ENCODE peak calls at places on chromosome 1, in ten cellular contexts. One of them, this sample, is unnamed.

GRCh38 chr1:24870551-24871195 is 59.4 kb downstream of the RUNX3 start:
- DNase-seq in AG08396: no peak
- DNase-seq in stimulated activated CD8-positive, alpha-beta memory T cell treated with anti-CD3 and anti-CD28 coated beads, Interleukin-2, amount 100 ng/mL, for 1 hour: no peak
- DNase-seq in globus pallidus: no peak
- DNase-seq in activated CD8-positive, alpha-beta memory T cell treated with anti-CD3 and anti-CD28 coated beads for 24 hours: peak
- DNase-seq in IMR-90: no peak
- DNase-seq in mesenteric fat pad: peak
- DNase-seq in fibroblast of the conjunctiva: no peak
- DNase-seq in hippocampal formation: no peak
- DNase-seq in dorsolateral prefrontal cortex: no peak
- DNase-seq in this sample: no peak

GRCh38 chr1:168295715-168296114 is 15.0 kb downstream of the TBX19 start:
- DNase-seq in dorsolateral prefrontal cortex: no peak
- DNase-seq in globus pallidus: no peak
- DNase-seq in mesenteric fat pad: no peak
- DNase-seq in AG08396: no peak
- DNase-seq in fibroblast of the conjunctiva: no peak
- DNase-seq in IMR-90: no peak
- DNase-seq in stimulated activated CD8-positive, alpha-beta memory T cell treated with anti-CD3 and anti-CD28 coated beads, Interleukin-2, amount 100 ng/mL, for 1 hour: no peak
- DNase-seq in activated CD8-positive, alpha-beta memory T cell treated with anti-CD3 and anti-CD28 coated beads for 24 hours: no peak
- DNase-seq in hippocampal formation: no peak
- DNase-seq in this sample: no peak

GRCh38 chr1:4175566-4176405 is 275.7 kb upstream of the C1orf174 start:
- DNase-seq in IMR-90: no peak
- DNase-seq in dorsolateral prefrontal cortex: no peak
- DNase-seq in fibroblast of the conjunctiva: no peak
- DNase-seq in activated CD8-positive, alpha-beta memory T cell treated with anti-CD3 and anti-CD28 coated beads for 24 hours: peak
- DNase-seq in stimulated activated CD8-positive, alpha-beta memory T cell treated with anti-CD3 and anti-CD28 coated beads, Interleukin-2, amount 100 ng/mL, for 1 hour: no peak
- DNase-seq in hippocampal formation: no peak
- DNase-seq in globus pallidus: no peak
- DNase-seq in AG08396: peak
- DNase-seq in mesenteric fat pad: peak
- DNase-seq in this sample: no peak

GRCh38 chr1:168260393-168260792 is 20.3 kb upstream of the TBX19 start:
- DNase-seq in stimulated activated CD8-positive, alpha-beta memory T cell treated with anti-CD3 and anti-CD28 coated beads, Interleukin-2, amount 100 ng/mL, for 1 hour: no peak
- DNase-seq in mesenteric fat pad: no peak
- DNase-seq in globus pallidus: no peak
- DNase-seq in fibroblast of the conjunctiva: no peak
- DNase-seq in IMR-90: no peak
- DNase-seq in dorsolateral prefrontal cortex: no peak
- DNase-seq in activated CD8-positive, alpha-beta memory T cell treated with anti-CD3 and anti-CD28 coated beads for 24 hours: no peak
- DNase-seq in hippocampal formation: no peak
- DNase-seq in AG08396: no peak
- DNase-seq in this sample: no peak

GRCh38 chr1:165666152-165666551 is 32.2 kb downstream of the ALDH9A1 start:
- DNase-seq in IMR-90: peak
- DNase-seq in stimulated activated CD8-positive, alpha-beta memory T cell treated with anti-CD3 and anti-CD28 coated beads, Interleukin-2, amount 100 ng/mL, for 1 hour: no peak
- DNase-seq in dorsolateral prefrontal cortex: no peak
- DNase-seq in activated CD8-positive, alpha-beta memory T cell treated with anti-CD3 and anti-CD28 coated beads for 24 hours: no peak
- DNase-seq in mesenteric fat pad: no peak
- DNase-seq in globus pallidus: no peak
- DNase-seq in AG08396: no peak
- DNase-seq in fibroblast of the conjunctiva: peak
- DNase-seq in hippocampal formation: no peak
- DNase-seq in this sample: no peak

GRCh38 chr1:219498666-219499065 is 114.2 kb downstream of the ZC3H11B start:
- DNase-seq in stimulated activated CD8-positive, alpha-beta memory T cell treated with anti-CD3 and anti-CD28 coated beads, Interleukin-2, amount 100 ng/mL, for 1 hour: no peak
- DNase-seq in IMR-90: peak
- DNase-seq in mesenteric fat pad: no peak
- DNase-seq in hippocampal formation: no peak
- DNase-seq in dorsolateral prefrontal cortex: no peak
- DNase-seq in globus pallidus: no peak
- DNase-seq in fibroblast of the conjunctiva: peak
- DNase-seq in activated CD8-positive, alpha-beta memory T cell treated with anti-CD3 and anti-CD28 coated beads for 24 hours: no peak
- DNase-seq in AG08396: no peak
- DNase-seq in this sample: no peak

GRCh38 chr1:51956528-51957509 is 33.7 kb downstream of the RAB3B start:
- DNase-seq in stimulated activated CD8-positive, alpha-beta memory T cell treated with anti-CD3 and anti-CD28 coated beads, Interleukin-2, amount 100 ng/mL, for 1 hour: no peak
- DNase-seq in globus pallidus: no peak
- DNase-seq in activated CD8-positive, alpha-beta memory T cell treated with anti-CD3 and anti-CD28 coated beads for 24 hours: no peak
- DNase-seq in IMR-90: peak
- DNase-seq in dorsolateral prefrontal cortex: no peak
- DNase-seq in hippocampal formation: no peak
- DNase-seq in mesenteric fat pad: no peak
- DNase-seq in fibroblast of the conjunctiva: no peak
- DNase-seq in AG08396: no peak
- DNase-seq in this sample: no peak

GRCh38 chr1:155457237-155457636 is 105.4 kb downstream of the ASH1L start:
- DNase-seq in stimulated activated CD8-positive, alpha-beta memory T cell treated with anti-CD3 and anti-CD28 coated beads, Interleukin-2, amount 100 ng/mL, for 1 hour: no peak
- DNase-seq in globus pallidus: no peak
- DNase-seq in fibroblast of the conjunctiva: no peak
- DNase-seq in mesenteric fat pad: no peak
- DNase-seq in activated CD8-positive, alpha-beta memory T cell treated with anti-CD3 and anti-CD28 coated beads for 24 hours: no peak
- DNase-seq in IMR-90: no peak
- DNase-seq in AG08396: no peak
- DNase-seq in dorsolateral prefrontal cortex: no peak
- DNase-seq in hippocampal formation: no peak
- DNase-seq in this sample: no peak

GRCh38 chr1:245235156-245235555 is 80.4 kb downstream of the KIF26B start:
- DNase-seq in fibroblast of the conjunctiva: no peak
- DNase-seq in dorsolateral prefrontal cortex: no peak
- DNase-seq in stimulated activated CD8-positive, alpha-beta memory T cell treated with anti-CD3 and anti-CD28 coated beads, Interleukin-2, amount 100 ng/mL, for 1 hour: no peak
- DNase-seq in globus pallidus: no peak
- DNase-seq in activated CD8-positive, alpha-beta memory T cell treated with anti-CD3 and anti-CD28 coated beads for 24 hours: no peak
- DNase-seq in AG08396: no peak
- DNase-seq in mesenteric fat pad: peak
- DNase-seq in IMR-90: no peak
- DNase-seq in hippocampal formation: no peak
- DNase-seq in this sample: no peak

GRCh38 chr1:51535006-51535592 is 16.0 kb upstream of the EPS15 start:
- DNase-seq in IMR-90: peak
- DNase-seq in mesenteric fat pad: no peak
- DNase-seq in activated CD8-positive, alpha-beta memory T cell treated with anti-CD3 and anti-CD28 coated beads for 24 hours: peak
- DNase-seq in AG08396: peak
- DNase-seq in dorsolateral prefrontal cortex: peak
- DNase-seq in hippocampal formation: peak
- DNase-seq in stimulated activated CD8-positive, alpha-beta memory T cell treated with anti-CD3 and anti-CD28 coated beads, Interleukin-2, amount 100 ng/mL, for 1 hour: peak
- DNase-seq in globus pallidus: peak
- DNase-seq in fibroblast of the conjunctiva: peak
- DNase-seq in this sample: peak

GRCh38 chr1:62906428-62906886 is 122.5 kb downstream of the ATG4C start:
- DNase-seq in hippocampal formation: no peak
- DNase-seq in activated CD8-positive, alpha-beta memory T cell treated with anti-CD3 and anti-CD28 coated beads for 24 hours: no peak
- DNase-seq in fibroblast of the conjunctiva: no peak
- DNase-seq in dorsolateral prefrontal cortex: no peak
- DNase-seq in AG08396: peak
- DNase-seq in stimulated activated CD8-positive, alpha-beta memory T cell treated with anti-CD3 and anti-CD28 coated beads, Interleukin-2, amount 100 ng/mL, for 1 hour: no peak
- DNase-seq in mesenteric fat pad: no peak
- DNase-seq in globus pallidus: no peak
- DNase-seq in IMR-90: peak
- DNase-seq in this sample: no peak

GRCh38 chr1:109281680-109282496 is 1.1 kb downstream of the PSRC1 start:
- DNase-seq in dorsolateral prefrontal cortex: peak
- DNase-seq in activated CD8-positive, alpha-beta memory T cell treated with anti-CD3 and anti-CD28 coated beads for 24 hours: no peak
- DNase-seq in stimulated activated CD8-positive, alpha-beta memory T cell treated with anti-CD3 and anti-CD28 coated beads, Interleukin-2, amount 100 ng/mL, for 1 hour: no peak
- DNase-seq in mesenteric fat pad: no peak
- DNase-seq in fibroblast of the conjunctiva: no peak
- DNase-seq in IMR-90: no peak
- DNase-seq in globus pallidus: no peak
- DNase-seq in AG08396: peak
- DNase-seq in hippocampal formation: no peak
- DNase-seq in this sample: peak

GRCh38 chr1:170114916-170115315 is 30.8 kb upstream of the NTMT2 start:
- DNase-seq in IMR-90: peak
- DNase-seq in fibroblast of the conjunctiva: peak
- DNase-seq in activated CD8-positive, alpha-beta memory T cell treated with anti-CD3 and anti-CD28 coated beads for 24 hours: no peak
- DNase-seq in globus pallidus: no peak
- DNase-seq in dorsolateral prefrontal cortex: no peak
- DNase-seq in stimulated activated CD8-positive, alpha-beta memory T cell treated with anti-CD3 and anti-CD28 coated beads, Interleukin-2, amount 100 ng/mL, for 1 hour: no peak
- DNase-seq in hippocampal formation: no peak
- DNase-seq in AG08396: peak
- DNase-seq in mesenteric fat pad: no peak
- DNase-seq in this sample: no peak

GRCh38 chr1:14421295-14421976 is 177.0 kb upstream of the KAZN start:
- DNase-seq in mesenteric fat pad: no peak
- DNase-seq in activated CD8-positive, alpha-beta memory T cell treated with anti-CD3 and anti-CD28 coated beads for 24 hours: no peak
- DNase-seq in AG08396: no peak
- DNase-seq in dorsolateral prefrontal cortex: no peak
- DNase-seq in fibroblast of the conjunctiva: no peak
- DNase-seq in stimulated activated CD8-positive, alpha-beta memory T cell treated with anti-CD3 and anti-CD28 coated beads, Interleukin-2, amount 100 ng/mL, for 1 hour: no peak
- DNase-seq in globus pallidus: no peak
- DNase-seq in hippocampal formation: no peak
- DNase-seq in IMR-90: no peak
- DNase-seq in this sample: no peak

GRCh38 chr1:19079541-19079940 is 123.1 kb upstream of the IFFO2 start:
- DNase-seq in globus pallidus: no peak
- DNase-seq in hippocampal formation: peak
- DNase-seq in mesenteric fat pad: no peak
- DNase-seq in dorsolateral prefrontal cortex: no peak
- DNase-seq in stimulated activated CD8-positive, alpha-beta memory T cell treated with anti-CD3 and anti-CD28 coated beads, Interleukin-2, amount 100 ng/mL, for 1 hour: no peak
- DNase-seq in activated CD8-positive, alpha-beta memory T cell treated with anti-CD3 and anti-CD28 coated beads for 24 hours: no peak
- DNase-seq in AG08396: no peak
- DNase-seq in fibroblast of the conjunctiva: no peak
- DNase-seq in IMR-90: no peak
- DNase-seq in this sample: peak

GRCh38 chr1:112692681-112693080 is 14.2 kb downstream of the RHOC start:
- DNase-seq in AG08396: no peak
- DNase-seq in IMR-90: no peak
- DNase-seq in globus pallidus: no peak
- DNase-seq in mesenteric fat pad: no peak
- DNase-seq in fibroblast of the conjunctiva: no peak
- DNase-seq in hippocampal formation: no peak
- DNase-seq in dorsolateral prefrontal cortex: no peak
- DNase-seq in activated CD8-positive, alpha-beta memory T cell treated with anti-CD3 and anti-CD28 coated beads for 24 hours: no peak
- DNase-seq in stimulated activated CD8-positive, alpha-beta memory T cell treated with anti-CD3 and anti-CD28 coated beads, Interleukin-2, amount 100 ng/mL, for 1 hour: no peak
- DNase-seq in this sample: no peak

GRCh38 chr1:176515310-176515709 is 52.3 kb downstream of the PAPPA2 start:
- DNase-seq in fibroblast of the conjunctiva: no peak
- DNase-seq in mesenteric fat pad: no peak
- DNase-seq in dorsolateral prefrontal cortex: no peak
- DNase-seq in AG08396: no peak
- DNase-seq in IMR-90: peak
- DNase-seq in hippocampal formation: no peak
- DNase-seq in globus pallidus: no peak
- DNase-seq in activated CD8-positive, alpha-beta memory T cell treated with anti-CD3 and anti-CD28 coated beads for 24 hours: no peak
- DNase-seq in stimulated activated CD8-positive, alpha-beta memory T cell treated with anti-CD3 and anti-CD28 coated beads, Interleukin-2, amount 100 ng/mL, for 1 hour: no peak
- DNase-seq in this sample: no peak

GRCh38 chr1:154739654-154740053 is 130.4 kb downstream of the KCNN3 start:
- DNase-seq in globus pallidus: no peak
- DNase-seq in activated CD8-positive, alpha-beta memory T cell treated with anti-CD3 and anti-CD28 coated beads for 24 hours: no peak
- DNase-seq in mesenteric fat pad: peak
- DNase-seq in IMR-90: no peak
- DNase-seq in stimulated activated CD8-positive, alpha-beta memory T cell treated with anti-CD3 and anti-CD28 coated beads, Interleukin-2, amount 100 ng/mL, for 1 hour: no peak
- DNase-seq in hippocampal formation: no peak
- DNase-seq in dorsolateral prefrontal cortex: no peak
- DNase-seq in fibroblast of the conjunctiva: no peak
- DNase-seq in AG08396: no peak
- DNase-seq in this sample: no peak

GRCh38 chr1:22331618-22332017 is 120.0 kb upstream of the ZBTB40 start:
- DNase-seq in stimulated activated CD8-positive, alpha-beta memory T cell treated with anti-CD3 and anti-CD28 coated beads, Interleukin-2, amount 100 ng/mL, for 1 hour: no peak
- DNase-seq in hippocampal formation: no peak
- DNase-seq in globus pallidus: no peak
- DNase-seq in IMR-90: no peak
- DNase-seq in dorsolateral prefrontal cortex: no peak
- DNase-seq in AG08396: no peak
- DNase-seq in activated CD8-positive, alpha-beta memory T cell treated with anti-CD3 and anti-CD28 coated beads for 24 hours: no peak
- DNase-seq in mesenteric fat pad: no peak
- DNase-seq in fibroblast of the conjunctiva: no peak
- DNase-seq in this sample: no peak

GRCh38 chr1:32151319-32151787 is 28.1 kb upstream of the TXLNA start:
- DNase-seq in globus pallidus: no peak
- DNase-seq in AG08396: peak
- DNase-seq in dorsolateral prefrontal cortex: no peak
- DNase-seq in activated CD8-positive, alpha-beta memory T cell treated with anti-CD3 and anti-CD28 coated beads for 24 hours: no peak
- DNase-seq in hippocampal formation: no peak
- DNase-seq in fibroblast of the conjunctiva: peak
- DNase-seq in mesenteric fat pad: no peak
- DNase-seq in IMR-90: peak
- DNase-seq in stimulated activated CD8-positive, alpha-beta memory T cell treated with anti-CD3 and anti-CD28 coated beads, Interleukin-2, amount 100 ng/mL, for 1 hour: no peak
- DNase-seq in this sample: no peak

GRCh38 chr1:109089242-109090015 is 1.1 kb upstream of the TMEM167B start:
- DNase-seq in IMR-90: peak
- DNase-seq in fibroblast of the conjunctiva: peak
- DNase-seq in globus pallidus: peak
- DNase-seq in activated CD8-positive, alpha-beta memory T cell treated with anti-CD3 and anti-CD28 coated beads for 24 hours: no peak
- DNase-seq in hippocampal formation: peak
- DNase-seq in mesenteric fat pad: no peak
- DNase-seq in AG08396: no peak
- DNase-seq in dorsolateral prefrontal cortex: peak
- DNase-seq in stimulated activated CD8-positive, alpha-beta memory T cell treated with anti-CD3 and anti-CD28 coated beads, Interleukin-2, amount 100 ng/mL, for 1 hour: no peak
- DNase-seq in this sample: peak

GRCh38 chr1:19758227-19758830 is 41.4 kb downstream of the TMCO4 start:
- DNase-seq in stimulated activated CD8-positive, alpha-beta memory T cell treated with anti-CD3 and anti-CD28 coated beads, Interleukin-2, amount 100 ng/mL, for 1 hour: no peak
- DNase-seq in IMR-90: peak
- DNase-seq in fibroblast of the conjunctiva: no peak
- DNase-seq in hippocampal formation: no peak
- DNase-seq in mesenteric fat pad: no peak
- DNase-seq in globus pallidus: no peak
- DNase-seq in AG08396: peak
- DNase-seq in dorsolateral prefrontal cortex: no peak
- DNase-seq in activated CD8-positive, alpha-beta memory T cell treated with anti-CD3 and anti-CD28 coated beads for 24 hours: no peak
- DNase-seq in this sample: no peak

GRCh38 chr1:183484254-183484653 is 12.0 kb downstream of the SMG7 start:
- DNase-seq in globus pallidus: no peak
- DNase-seq in AG08396: no peak
- DNase-seq in stimulated activated CD8-positive, alpha-beta memory T cell treated with anti-CD3 and anti-CD28 coated beads, Interleukin-2, amount 100 ng/mL, for 1 hour: no peak
- DNase-seq in hippocampal formation: no peak
- DNase-seq in activated CD8-positive, alpha-beta memory T cell treated with anti-CD3 and anti-CD28 coated beads for 24 hours: no peak
- DNase-seq in dorsolateral prefrontal cortex: no peak
- DNase-seq in fibroblast of the conjunctiva: no peak
- DNase-seq in mesenteric fat pad: no peak
- DNase-seq in IMR-90: no peak
- DNase-seq in this sample: no peak

GRCh38 chr1:113375878-113376277 is 14.4 kb upstream of the MAGI3 start:
- DNase-seq in IMR-90: no peak
- DNase-seq in fibroblast of the conjunctiva: no peak
- DNase-seq in stimulated activated CD8-positive, alpha-beta memory T cell treated with anti-CD3 and anti-CD28 coated beads, Interleukin-2, amount 100 ng/mL, for 1 hour: no peak
- DNase-seq in AG08396: no peak
- DNase-seq in globus pallidus: no peak
- DNase-seq in activated CD8-positive, alpha-beta memory T cell treated with anti-CD3 and anti-CD28 coated beads for 24 hours: no peak
- DNase-seq in hippocampal formation: no peak
- DNase-seq in mesenteric fat pad: no peak
- DNase-seq in dorsolateral prefrontal cortex: no peak
- DNase-seq in this sample: no peak

GRCh38 chr1:241021286-241021685 is 335.7 kb downstream of the RGS7 start:
- DNase-seq in hippocampal formation: no peak
- DNase-seq in fibroblast of the conjunctiva: no peak
- DNase-seq in mesenteric fat pad: no peak
- DNase-seq in dorsolateral prefrontal cortex: no peak
- DNase-seq in globus pallidus: no peak
- DNase-seq in stimulated activated CD8-positive, alpha-beta memory T cell treated with anti-CD3 and anti-CD28 coated beads, Interleukin-2, amount 100 ng/mL, for 1 hour: no peak
- DNase-seq in AG08396: no peak
- DNase-seq in IMR-90: no peak
- DNase-seq in activated CD8-positive, alpha-beta memory T cell treated with anti-CD3 and anti-CD28 coated beads for 24 hours: no peak
- DNase-seq in this sample: no peak

GRCh38 chr1:107820797-107821196 is 144.2 kb downstream of the VAV3 start:
- DNase-seq in hippocampal formation: no peak
- DNase-seq in dorsolateral prefrontal cortex: no peak
- DNase-seq in stimulated activated CD8-positive, alpha-beta memory T cell treated with anti-CD3 and anti-CD28 coated beads, Interleukin-2, amount 100 ng/mL, for 1 hour: no peak
- DNase-seq in fibroblast of the conjunctiva: no peak
- DNase-seq in AG08396: no peak
- DNase-seq in mesenteric fat pad: no peak
- DNase-seq in IMR-90: no peak
- DNase-seq in globus pallidus: no peak
- DNase-seq in activated CD8-positive, alpha-beta memory T cell treated with anti-CD3 and anti-CD28 coated beads for 24 hours: no peak
- DNase-seq in this sample: no peak

GRCh38 chr1:168518201-168518689 is 25.6 kb downstream of the XCL2 start:
- DNase-seq in hippocampal formation: no peak
- DNase-seq in stimulated activated CD8-positive, alpha-beta memory T cell treated with anti-CD3 and anti-CD28 coated beads, Interleukin-2, amount 100 ng/mL, for 1 hour: no peak
- DNase-seq in fibroblast of the conjunctiva: no peak
- DNase-seq in IMR-90: no peak
- DNase-seq in activated CD8-positive, alpha-beta memory T cell treated with anti-CD3 and anti-CD28 coated beads for 24 hours: no peak
- DNase-seq in mesenteric fat pad: no peak
- DNase-seq in dorsolateral prefrontal cortex: no peak
- DNase-seq in globus pallidus: no peak
- DNase-seq in AG08396: no peak
- DNase-seq in this sample: no peak

GRCh38 chr1:219883400-219884332 is 44.7 kb downstream of the SLC30A10 start:
- DNase-seq in dorsolateral prefrontal cortex: no peak
- DNase-seq in IMR-90: no peak
- DNase-seq in hippocampal formation: no peak
- DNase-seq in fibroblast of the conjunctiva: no peak
- DNase-seq in mesenteric fat pad: no peak
- DNase-seq in activated CD8-positive, alpha-beta memory T cell treated with anti-CD3 and anti-CD28 coated beads for 24 hours: no peak
- DNase-seq in globus pallidus: no peak
- DNase-seq in AG08396: no peak
- DNase-seq in stimulated activated CD8-positive, alpha-beta memory T cell treated with anti-CD3 and anti-CD28 coated beads, Interleukin-2, amount 100 ng/mL, for 1 hour: no peak
- DNase-seq in this sample: no peak